ENCODE peak calls at places on chromosomes 13 and 19, in seven cellular contexts. V, W, G, R, U, I and Y are unnamed samples.

GRCh38 chr19:53365899-53366493 is 491 bp downstream of the ZNF525 start:
- DNase-seq in V (no peak), W (no peak), G (peak; percentile 44), R (peak; percentile 57), U (no peak), I (no peak), Y (no peak)

GRCh38 chr13:27770809-27771208 is 21.5 kb upstream of the GSX1 start:
- DNase-seq in V (no peak), W (no peak), G (peak; percentile 36), R (no peak), U (no peak), I (peak; percentile 31), Y (no peak)

GRCh38 chr19:4297901-4298771 is 4.1 kb downstream of the TMIGD2 start:
- DNase-seq in V (no peak), W (no peak), G (no peak), R (no peak), U (no peak), I (no peak), Y (no peak)

GRCh38 chr19:35824150-35824549 is 11.5 kb upstream of the PRODH2 start:
- DNase-seq in V (no peak), W (no peak), G (no peak), R (no peak), U (no peak), I (no peak), Y (no peak)

GRCh38 chr13:113881614-113882265 is 17.9 kb upstream of the GAS6 start:
- DNase-seq in V (peak; percentile 52), W (no peak), G (no peak), R (no peak), U (no peak), I (no peak), Y (no peak)

GRCh38 chr13:88162076-88162702 is 491.0 kb downstream of the SLITRK5 start:
- DNase-seq in V (no peak), W (no peak), G (no peak), R (no peak), U (no peak), I (no peak), Y (no peak)

GRCh38 chr19:45477713-45478453 is 10.1 kb downstream of the FOSB start:
- DNase-seq in V (no peak), W (no peak), G (no peak), R (no peak), U (no peak), I (no peak), Y (no peak)

GRCh38 chr19:1629256-1629808 is 23.1 kb downstream of the TCF3 start:
- DNase-seq in V (no peak), W (no peak), G (no peak), R (peak; percentile 44), U (no peak), I (no peak), Y (no peak)

GRCh38 chr19:30225615-30226463 is 146.3 kb upstream of the ZNF536 start:
- DNase-seq in V (no peak), W (no peak), G (no peak), R (no peak), U (no peak), I (no peak), Y (no peak)

GRCh38 chr13:97856001-97856675 is 97.3 kb upstream of the IPO5 start:
- DNase-seq in V (peak; percentile 7), W (peak; percentile 62), G (peak; percentile 27), R (peak; percentile 80), U (no peak), I (no peak), Y (no peak)

GRCh38 chr13:41457589-41458186 is 338 bp downstream of the RGCC start:
- DNase-seq in V (no peak), W (no peak), G (peak; percentile 24), R (peak; percentile 57), U (no peak), I (no peak), Y (no peak)

GRCh38 chr19:46218160-46218559 is 11.4 kb upstream of the IGFL1 start:
- DNase-seq in V (no peak), W (peak; percentile 56), G (peak; percentile 24), R (no peak), U (no peak), I (peak; percentile 21), Y (no peak)

GRCh38 chr19:39831679-39832078 is 2.3 kb downstream of the DYRK1B start:
- DNase-seq in V (no peak), W (no peak), G (no peak), R (no peak), U (no peak), I (no peak), Y (no peak)

GRCh38 chr13:37495046-37495445 is 103.5 kb downstream of the POSTN start:
- DNase-seq in V (no peak), W (no peak), G (no peak), R (no peak), U (no peak), I (no peak), Y (no peak)

GRCh38 chr19:16581145-16581970 is 9.1 kb upstream of the SLC35E1 start:
- DNase-seq in V (peak; percentile 44), W (peak; percentile 88), G (no peak), R (peak; percentile 89), U (no peak), I (no peak), Y (no peak)

GRCh38 chr19:13053761-13054604 is 48.7 kb downstream of the LYL1 start:
- DNase-seq in V (peak; percentile 95), W (peak; percentile 65), G (peak; percentile 70), R (peak; percentile 90), U (peak; percentile 62), I (peak; percentile 80), Y (no peak)

GRCh38 chr19:50723069-50723468 is at the start of gene CLEC11A:
- DNase-seq in V (peak; percentile 79), W (no peak), G (peak; percentile 54), R (peak; percentile 74), U (no peak), I (no peak), Y (no peak)

GRCh38 chr19:43437712-43438111 is 23.0 kb downstream of the TEX101 start:
- DNase-seq in V (no peak), W (no peak), G (no peak), R (no peak), U (no peak), I (no peak), Y (no peak)

GRCh38 chr19:40592170-40592569 is 9.0 kb upstream of the LTBP4 start:
- DNase-seq in V (no peak), W (no peak), G (no peak), R (no peak), U (no peak), I (no peak), Y (no peak)

GRCh38 chr13:106499905-106500304 is 35.6 kb downstream of the EFNB2 start:
- DNase-seq in V (no peak), W (no peak), G (no peak), R (no peak), U (no peak), I (no peak), Y (no peak)

GRCh38 chr13:78147905-78148304 is 229.3 kb upstream of the EDNRB start:
- DNase-seq in V (no peak), W (no peak), G (no peak), R (no peak), U (no peak), I (no peak), Y (no peak)

GRCh38 chr13:111370570-111371150 is 50.2 kb downstream of the TEX29 start:
- DNase-seq in V (no peak), W (no peak), G (no peak), R (no peak), U (no peak), I (no peak), Y (no peak)
- H3K27ac ChIP-seq in V (no peak overlapping the region), W (no peak overlapping the region), G (no peak overlapping the region), R (no peak overlapping the region), U (no peak overlapping the region), I (no peak overlapping the region), Y (no peak overlapping the region)

GRCh38 chr13:29435125-29435911 is 160.2 kb downstream of the SLC7A1 start:
- DNase-seq in V (peak; percentile 57), W (no peak), G (no peak), R (no peak), U (no peak), I (no peak), Y (peak; percentile 37)

GRCh38 chr13:29436721-29437250 is 158.7 kb downstream of the SLC7A1 start:
- DNase-seq in V (no peak), W (no peak), G (no peak), R (no peak), U (no peak), I (no peak), Y (no peak)

GRCh38 chr13:29436291-29436690 is 159.2 kb downstream of the SLC7A1 start:
- DNase-seq in V (no peak), W (no peak), G (no peak), R (no peak), U (no peak), I (no peak), Y (no peak)

GRCh38 chr13:29438772-29439171 is 156.7 kb downstream of the SLC7A1 start:
- DNase-seq in V (peak; percentile 40), W (no peak), G (no peak), R (no peak), U (no peak), I (no peak), Y (no peak)

DNA sequence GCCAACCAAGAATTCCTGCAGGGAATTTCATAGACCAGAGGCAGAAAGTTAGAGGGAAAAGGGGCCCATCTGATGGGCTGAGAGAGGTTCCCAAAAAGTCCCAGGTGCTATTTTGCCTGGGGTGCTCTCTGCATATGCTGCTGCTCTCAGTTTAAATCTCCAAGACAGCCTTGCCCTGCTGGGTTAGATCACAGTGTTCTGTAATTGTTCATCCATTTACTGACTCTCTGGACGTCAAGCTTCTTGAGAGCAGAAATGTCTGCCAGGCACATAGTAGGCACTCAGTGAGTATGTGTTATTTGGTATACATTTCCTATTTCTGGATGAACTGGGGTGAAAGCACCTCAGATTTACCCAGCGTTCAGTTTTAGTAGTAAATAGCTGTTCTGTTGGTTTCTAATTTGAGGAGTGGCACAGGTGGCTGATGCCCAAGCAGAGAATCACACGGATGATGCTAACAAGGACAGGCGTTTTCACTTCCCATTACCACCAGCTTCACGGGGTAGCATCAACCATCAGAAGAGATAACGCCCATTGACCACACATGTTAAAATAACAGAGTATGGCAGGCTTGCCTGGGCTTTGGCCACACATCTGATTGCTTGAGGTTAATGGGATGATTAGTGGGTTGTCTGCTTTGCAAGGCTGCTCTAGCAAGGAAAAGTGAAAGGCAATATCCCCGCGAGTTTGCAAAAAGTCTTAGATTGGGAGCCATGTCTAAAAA is 161.1 kb downstream of the SLC7A1 start:
- DNase-seq in V (no peak), W (no peak), G (no peak), R (no peak), U (no peak), I (no peak), Y (no peak)
- H3K27ac ChIP-seq in V (peak overlapping the region; percentile 53), W (no peak overlapping the region), G (no peak overlapping the region), R (peak overlapping the region; percentile 82), U (no peak overlapping the region), I (no peak overlapping the region), Y (no peak overlapping the region)

GRCh38 chr13:48158290-48158689 is 63.4 kb upstream of the MED4 start:
- DNase-seq in V (no peak), W (no peak), G (no peak), R (no peak), U (no peak), I (no peak), Y (no peak)
- H3K27ac ChIP-seq in V (no peak overlapping the region), W (no peak overlapping the region), G (peak overlapping the region; percentile 44), R (no peak overlapping the region), U (no peak overlapping the region), I (no peak overlapping the region), Y (peak overlapping the region; percentile 36)

GRCh38 chr13:49791214-49791752 is 1.2 kb downstream of the KPNA3 start:
- DNase-seq in V (no peak), W (no peak), G (peak; percentile 58), R (no peak), U (no peak), I (no peak), Y (peak; percentile 8)
- H3K27ac ChIP-seq in V (peak overlapping the region; percentile 96), W (peak overlapping the region; percentile 79), G (peak overlapping the region; percentile 92), R (peak overlapping the region; percentile 97), U (peak overlapping the region; percentile 92), I (peak overlapping the region; percentile 95), Y (peak overlapping the region; percentile 83)

GRCh38 chr13:30446122-30446500 is 19.6 kb downstream of the HMGB1 start:
- DNase-seq in V (no peak), W (no peak), G (no peak), R (no peak), U (no peak), I (no peak), Y (no peak)
- H3K27ac ChIP-seq in V (peak overlapping the region; percentile 62), W (peak overlapping the region; percentile 80), G (peak overlapping the region; percentile 87), R (peak overlapping the region; percentile 85), U (no peak overlapping the region), I (no peak overlapping the region), Y (no peak overlapping the region)